ENCODE peak calls at places on chromosomes 12 and 14, in four cellular contexts. One of them, this sample, is unnamed.

GRCh38 chr12:57735952-57736742 is 2.4 kb downstream of the AGAP2 start:
- DNase-seq in fibroblast of villous mesenchyme: peak
- DNase-seq in heart left ventricle: peak
- DNase-seq in lower leg skin: no peak
- DNase-seq in this sample: peak

GRCh38 chr12:13102481-13103195 is 829 bp downstream of the GSG1 start:
- DNase-seq in fibroblast of villous mesenchyme: peak
- DNase-seq in heart left ventricle: no peak
- DNase-seq in lower leg skin: no peak
- DNase-seq in this sample: peak

GRCh38 chr14:22285991-22286390 is 303.0 kb downstream of the DAD1 start:
- DNase-seq in fibroblast of villous mesenchyme: no peak
- DNase-seq in heart left ventricle: no peak
- DNase-seq in lower leg skin: no peak
- DNase-seq in this sample: no peak

GRCh38 chr14:104293851-104294627 is 155.7 kb downstream of the KIF26A start:
- DNase-seq in fibroblast of villous mesenchyme: no peak
- DNase-seq in heart left ventricle: peak
- DNase-seq in lower leg skin: no peak
- DNase-seq in this sample: no peak

GRCh38 chr12:89247541-89247942 is 104.8 kb downstream of the DUSP6 start:
- DNase-seq in fibroblast of villous mesenchyme: peak
- DNase-seq in heart left ventricle: no peak
- DNase-seq in lower leg skin: no peak
- DNase-seq in this sample: no peak

GRCh38 chr14:32259368-32260013 is 56.4 kb upstream of the RNU6-8 start:
- DNase-seq in fibroblast of villous mesenchyme: peak
- DNase-seq in heart left ventricle: no peak
- DNase-seq in lower leg skin: no peak
- DNase-seq in this sample: peak

GRCh38 chr12:44367916-44368315 is 508.2 kb downstream of the NELL2 start:
- DNase-seq in fibroblast of villous mesenchyme: no peak
- DNase-seq in heart left ventricle: no peak
- DNase-seq in lower leg skin: no peak
- DNase-seq in this sample: no peak

GRCh38 chr14:104201496-104201895 is 63.1 kb downstream of the KIF26A start:
- DNase-seq in fibroblast of villous mesenchyme: no peak
- DNase-seq in heart left ventricle: no peak
- DNase-seq in lower leg skin: no peak
- DNase-seq in this sample: no peak

GRCh38 chr12:110224379-110225304 is 56.4 kb upstream of the ATP2A2 start:
- DNase-seq in fibroblast of villous mesenchyme: peak
- DNase-seq in heart left ventricle: no peak
- DNase-seq in lower leg skin: peak
- DNase-seq in this sample: peak

GRCh38 chr12:69660164-69660863 is 38.8 kb downstream of the BEST3 start:
- DNase-seq in fibroblast of villous mesenchyme: no peak
- DNase-seq in heart left ventricle: no peak
- DNase-seq in lower leg skin: no peak
- DNase-seq in this sample: no peak

GRCh38 chr12:26026713-26027112 is 68.2 kb downstream of the RASSF8 start:
- DNase-seq in fibroblast of villous mesenchyme: no peak
- DNase-seq in heart left ventricle: no peak
- DNase-seq in lower leg skin: no peak
- DNase-seq in this sample: no peak

GRCh38 chr12:82555699-82556098 is 131.0 kb upstream of the TMTC2 start:
- DNase-seq in fibroblast of villous mesenchyme: peak
- DNase-seq in heart left ventricle: no peak
- DNase-seq in lower leg skin: no peak
- DNase-seq in this sample: peak

GRCh38 chr12:87953257-87953860 is 75.8 kb downstream of the C12orf50 start:
- DNase-seq in fibroblast of villous mesenchyme: peak
- DNase-seq in heart left ventricle: no peak
- DNase-seq in lower leg skin: no peak
- DNase-seq in this sample: peak

GRCh38 chr14:90275455-90275814 is 19.1 kb downstream of the PSMC1 start:
- DNase-seq in fibroblast of villous mesenchyme: no peak
- DNase-seq in heart left ventricle: no peak
- DNase-seq in lower leg skin: no peak
- DNase-seq in this sample: no peak

GRCh38 chr12:46933947-46934346 is 108.2 kb upstream of the SLC38A4 start:
- DNase-seq in fibroblast of villous mesenchyme: peak
- DNase-seq in heart left ventricle: no peak
- DNase-seq in lower leg skin: no peak
- DNase-seq in this sample: peak

GRCh38 chr12:104740668-104741067 is 217.4 kb downstream of the SLC41A2 start:
- DNase-seq in fibroblast of villous mesenchyme: no peak
- DNase-seq in heart left ventricle: peak
- DNase-seq in lower leg skin: peak
- DNase-seq in this sample: no peak

GRCh38 chr12:131895640-131896079 is 1.2 kb downstream of the ULK1 start:
- DNase-seq in fibroblast of villous mesenchyme: peak
- DNase-seq in heart left ventricle: no peak
- DNase-seq in lower leg skin: no peak
- DNase-seq in this sample: no peak

GRCh38 chr12:49331360-49332222 is 5.4 kb downstream of the C1QL4 start:
- DNase-seq in fibroblast of villous mesenchyme: peak
- DNase-seq in heart left ventricle: peak
- DNase-seq in lower leg skin: peak
- DNase-seq in this sample: peak
- TF ChIP-seq CTCF in fibroblast of villous mesenchyme: peak
- TF ChIP-seq CTCF in heart left ventricle: peak
- TF ChIP-seq CTCF in lower leg skin: no peak
- TF ChIP-seq CTCF in this sample: peak

GRCh38 chr12:4168041-4168440 is 105.5 kb upstream of the CCND2 start:
- DNase-seq in fibroblast of villous mesenchyme: no peak
- DNase-seq in heart left ventricle: no peak
- DNase-seq in lower leg skin: no peak
- DNase-seq in this sample: no peak

GRCh38 chr12:4160314-4161040 is 113.1 kb upstream of the CCND2 start:
- DNase-seq in fibroblast of villous mesenchyme: no peak
- DNase-seq in heart left ventricle: no peak
- DNase-seq in lower leg skin: no peak
- DNase-seq in this sample: no peak

GRCh38 chr12:4161718-4162117 is 111.8 kb upstream of the CCND2 start:
- DNase-seq in fibroblast of villous mesenchyme: no peak
- DNase-seq in heart left ventricle: no peak
- DNase-seq in lower leg skin: no peak
- DNase-seq in this sample: no peak

GRCh38 chr12:4169522-4169921 is 104.0 kb upstream of the CCND2 start:
- DNase-seq in fibroblast of villous mesenchyme: peak
- DNase-seq in heart left ventricle: no peak
- DNase-seq in lower leg skin: no peak
- DNase-seq in this sample: no peak

GRCh38 chr12:4164591-4165558 is 108.7 kb upstream of the CCND2 start:
- DNase-seq in fibroblast of villous mesenchyme: peak
- DNase-seq in heart left ventricle: peak
- DNase-seq in lower leg skin: no peak
- DNase-seq in this sample: peak
- H3K4me3 ChIP-seq in fibroblast of villous mesenchyme: peak
- H3K4me3 ChIP-seq in heart left ventricle: peak
- H3K4me3 ChIP-seq in lower leg skin: peak
- H3K4me3 ChIP-seq in this sample: peak

GRCh38 chr12:53991077-53991460 is 6.1 kb downstream of the HOXC10 start:
- DNase-seq in fibroblast of villous mesenchyme: no peak
- DNase-seq in heart left ventricle: no peak
- DNase-seq in lower leg skin: peak
- DNase-seq in this sample: no peak

GRCh38 chr12:53990311-53991076 is 5.5 kb downstream of the HOXC10 start:
- DNase-seq in fibroblast of villous mesenchyme: no peak
- DNase-seq in heart left ventricle: peak
- DNase-seq in lower leg skin: no peak
- DNase-seq in this sample: no peak

GRCh38 chr12:53987748-53988147 is 2.8 kb downstream of the HOXC10 start:
- DNase-seq in fibroblast of villous mesenchyme: no peak
- DNase-seq in heart left ventricle: no peak
- DNase-seq in lower leg skin: no peak
- DNase-seq in this sample: no peak

GRCh38 chr12:53988519-53989226 is 3.7 kb downstream of the HOXC10 start:
- DNase-seq in fibroblast of villous mesenchyme: no peak
- DNase-seq in heart left ventricle: no peak
- DNase-seq in lower leg skin: no peak
- DNase-seq in this sample: no peak

DNA sequence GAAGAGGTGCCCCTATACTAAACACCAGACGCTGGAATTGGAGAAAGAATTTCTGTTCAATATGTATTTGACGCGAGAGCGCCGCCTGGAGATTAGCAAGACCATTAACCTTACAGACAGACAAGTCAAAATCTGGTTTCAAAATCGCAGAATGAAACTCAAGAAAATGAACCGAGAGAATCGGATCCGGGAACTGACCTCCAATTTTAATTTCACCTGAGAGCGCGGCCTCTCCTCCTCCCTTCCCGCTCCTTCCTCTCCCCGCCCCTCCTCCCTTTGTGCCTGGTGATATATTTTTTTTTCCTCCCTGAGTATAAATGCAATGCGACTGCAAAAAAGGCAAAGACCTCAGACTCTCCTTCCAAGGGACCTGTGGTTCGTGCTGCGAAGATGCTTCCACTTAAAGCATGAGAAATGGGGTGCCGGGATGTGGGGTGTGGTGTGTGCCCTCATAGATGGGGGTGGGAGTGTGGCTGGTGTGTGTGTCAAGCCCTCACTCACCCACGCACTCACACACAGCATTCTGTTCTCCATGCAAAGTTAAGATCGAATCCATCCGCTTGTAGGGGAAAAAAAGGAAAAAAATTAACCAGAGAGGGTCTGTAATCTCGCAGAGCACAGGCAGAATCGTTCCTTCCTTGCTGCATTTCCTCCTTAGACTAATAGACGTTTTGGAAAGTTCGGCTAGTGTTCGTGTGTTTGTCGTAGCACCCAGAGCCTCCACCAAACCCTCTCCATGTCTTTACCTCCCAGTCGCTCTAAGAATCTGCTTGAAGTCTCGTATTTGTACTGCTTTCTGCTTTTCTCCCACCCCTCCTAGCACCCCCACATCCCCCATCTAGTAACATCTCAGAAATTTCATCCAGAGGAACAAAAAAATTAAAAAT is 4.5 kb downstream of the HOXC10 start:
- DNase-seq in fibroblast of villous mesenchyme: peak
- DNase-seq in heart left ventricle: peak
- DNase-seq in lower leg skin: no peak
- DNase-seq in this sample: peak
- TF ChIP-seq CTCF in fibroblast of villous mesenchyme: peak
- TF ChIP-seq CTCF in heart left ventricle: peak
- TF ChIP-seq CTCF in lower leg skin: no peak
- TF ChIP-seq CTCF in this sample: peak

DNA sequence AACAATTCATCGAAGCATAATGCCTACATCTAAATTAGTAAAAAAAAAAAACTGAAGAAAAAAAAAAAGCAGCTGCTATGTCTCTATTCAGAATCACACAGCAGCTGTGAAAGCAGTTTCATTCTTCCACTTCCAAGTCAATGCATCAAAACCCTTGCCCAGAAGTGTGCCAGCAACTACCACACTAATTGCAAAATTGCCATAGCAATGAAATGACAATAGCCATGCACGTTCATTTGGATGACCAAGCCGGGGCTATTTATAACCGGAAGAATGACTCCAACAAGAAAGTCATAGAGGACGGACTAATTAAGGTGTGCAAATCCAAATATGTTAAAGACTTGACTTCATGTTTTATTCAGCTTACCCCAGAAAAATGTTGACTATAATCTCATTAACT is 42.5 kb downstream of the SLC2A13 start:
- DNase-seq in fibroblast of villous mesenchyme: no peak
- DNase-seq in heart left ventricle: peak
- DNase-seq in lower leg skin: no peak
- DNase-seq in this sample: peak
- H3K4me3 ChIP-seq in fibroblast of villous mesenchyme: no peak
- H3K4me3 ChIP-seq in heart left ventricle: no peak
- H3K4me3 ChIP-seq in lower leg skin: no peak
- H3K4me3 ChIP-seq in this sample: no peak

GRCh38 chr12:39287817-39288216 is 155.1 kb downstream of the KIF21A start:
- DNase-seq in fibroblast of villous mesenchyme: peak
- DNase-seq in heart left ventricle: no peak
- DNase-seq in lower leg skin: no peak
- DNase-seq in this sample: no peak

GRCh38 chr12:39287409-39287808 is 155.5 kb downstream of the KIF21A start:
- DNase-seq in fibroblast of villous mesenchyme: no peak
- DNase-seq in heart left ventricle: no peak
- DNase-seq in lower leg skin: no peak
- DNase-seq in this sample: no peak

GRCh38 chr12:39296496-39296895 is 146.4 kb downstream of the KIF21A start:
- DNase-seq in fibroblast of villous mesenchyme: no peak
- DNase-seq in heart left ventricle: no peak
- DNase-seq in lower leg skin: no peak
- DNase-seq in this sample: no peak

GRCh38 chr12:39294712-39295111 is 148.2 kb downstream of the KIF21A start:
- DNase-seq in fibroblast of villous mesenchyme: no peak
- DNase-seq in heart left ventricle: no peak
- DNase-seq in lower leg skin: no peak
- DNase-seq in this sample: no peak

GRCh38 chr12:39292125-39292630 is 150.7 kb downstream of the KIF21A start:
- DNase-seq in fibroblast of villous mesenchyme: no peak
- DNase-seq in heart left ventricle: no peak
- DNase-seq in lower leg skin: no peak
- DNase-seq in this sample: no peak
- TF ChIP-seq CTCF in fibroblast of villous mesenchyme: no peak
- TF ChIP-seq CTCF in heart left ventricle: no peak
- TF ChIP-seq CTCF in lower leg skin: no peak
- TF ChIP-seq CTCF in this sample: no peak

GRCh38 chr14:101459392-101459900 is 101.8 kb upstream of the DIO3 start:
- DNase-seq in fibroblast of villous mesenchyme: no peak
- DNase-seq in heart left ventricle: no peak
- DNase-seq in lower leg skin: no peak
- DNase-seq in this sample: no peak
- H3K4me3 ChIP-seq in fibroblast of villous mesenchyme: no peak
- H3K4me3 ChIP-seq in heart left ventricle: no peak
- H3K4me3 ChIP-seq in lower leg skin: no peak
- H3K4me3 ChIP-seq in this sample: no peak

DNA sequence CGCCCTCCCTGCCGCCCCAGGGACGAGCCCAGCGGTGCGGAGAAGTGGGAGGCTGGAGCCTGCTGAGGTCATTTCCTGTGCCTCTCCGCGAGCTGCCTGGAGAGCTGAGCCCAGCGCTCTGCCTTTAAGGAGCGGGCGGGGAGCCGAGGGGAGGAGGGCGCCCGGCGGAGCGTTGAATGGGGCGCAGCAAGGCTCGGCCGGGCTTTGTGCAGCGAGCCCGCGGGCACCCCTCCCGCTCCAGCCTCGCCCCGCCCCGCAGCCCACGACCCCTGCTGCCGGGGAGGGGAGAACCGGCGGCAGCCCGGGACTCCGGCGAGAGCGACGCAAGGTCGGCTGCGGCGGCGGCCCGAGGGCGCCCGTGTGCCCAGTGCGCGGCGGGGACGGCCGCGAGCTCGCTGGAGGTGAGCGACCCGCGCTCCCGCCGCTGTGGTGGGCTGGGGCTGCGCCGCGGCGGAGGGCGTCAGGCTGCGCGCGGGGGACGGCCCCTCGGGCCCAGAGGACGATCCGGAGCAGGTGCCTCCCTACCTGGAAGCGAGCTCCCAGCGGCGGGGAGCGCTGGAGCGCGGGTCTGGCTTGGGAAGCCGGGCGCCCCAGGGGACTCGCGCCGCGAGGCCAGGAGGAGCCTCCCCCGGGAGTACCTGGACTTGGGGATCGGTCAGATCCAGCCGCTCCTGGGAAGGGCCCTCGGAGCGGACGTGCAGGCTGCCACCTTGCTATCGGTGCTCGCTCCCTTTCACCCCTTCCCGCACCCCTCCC is at the start of gene PLEKHH1:
- DNase-seq in fibroblast of villous mesenchyme: peak
- DNase-seq in heart left ventricle: peak
- DNase-seq in lower leg skin: peak
- DNase-seq in this sample: peak
- TF ChIP-seq CTCF in fibroblast of villous mesenchyme: no peak
- TF ChIP-seq CTCF in heart left ventricle: no peak
- TF ChIP-seq CTCF in lower leg skin: no peak
- TF ChIP-seq CTCF in this sample: no peak